ENCODE peak calls at places on chromosome 20, in seven cellular contexts. H, L, A, E, Z, W and T are unnamed samples.

GRCh38 chr20:38249536-38250310 is 10.8 kb downstream of the KIAA1755 start:
- DNase-seq in Z (no peak), H (no peak), E (no peak), L (no peak), A (no peak), W (no peak), T (no peak)

GRCh38 chr20:25129908-25130307 is 48.0 kb upstream of the VSX1 start:
- DNase-seq in L (no peak), A (no peak), E (no peak), W (no peak), Z (no peak), H (no peak), T (no peak)

GRCh38 chr20:21309678-21310467 is 6.7 kb downstream of the XRN2 start:
- DNase-seq in A (no peak), H (no peak), W (no peak), Z (no peak), E (no peak), L (no peak), T (no peak)

GRCh38 chr20:56249244-56249955 is 868 bp downstream of the MC3R start:
- DNase-seq in W (no peak), H (peak; percentile 46), L (no peak), A (peak; percentile 13), E (peak; percentile 9), Z (no peak), T (no peak)

GRCh38 chr20:2700913-2701620 is 8.5 kb downstream of the EBF4 start:
- DNase-seq in E (no peak), Z (no peak), H (no peak), A (no peak), W (peak; percentile 17), L (no peak), T (no peak)

GRCh38 chr20:50346372-50347347 is 156.0 kb downstream of the CEBPB start:
- DNase-seq in A (peak; percentile 88), H (peak; percentile 15), Z (peak; percentile 48), L (peak; percentile 94), W (peak; percentile 36), E (no peak), T (peak; percentile 93)

GRCh38 chr20:39049684-39050554 is 87.8 kb downstream of the DHX35 start:
- DNase-seq in E (peak; percentile 72), Z (peak; percentile 62), L (peak; percentile 87), H (peak; percentile 59), A (peak; percentile 47), W (peak; percentile 64), T (peak; percentile 61)

GRCh38 chr20:61744691-61745396 is 320.8 kb downstream of the TAF4 start:
- DNase-seq in W (no peak), L (peak; percentile 3), A (peak; percentile 61), Z (no peak), E (no peak), H (no peak), T (no peak)

GRCh38 chr20:63082308-63082938 is 75.7 kb upstream of the BHLHE23 start:
- DNase-seq in E (no peak), W (no peak), L (peak; percentile 64), Z (no peak), H (no peak), A (peak; percentile 16), T (no peak)

GRCh38 chr20:18138639-18139583 is 1.2 kb downstream of the KAT14 start:
- DNase-seq in H (no peak), L (peak; percentile 5), Z (peak; percentile 8), W (no peak), E (no peak), A (no peak), T (no peak)

GRCh38 chr20:15923030-15923776 is 650.0 kb downstream of the KIF16B start:
- DNase-seq in A (no peak), W (no peak), E (peak; percentile 64), H (no peak), Z (no peak), L (no peak), T (no peak)

GRCh38 chr20:31641391-31641790 is 3.7 kb downstream of the COX4I2 start:
- DNase-seq in L (no peak), E (no peak), W (no peak), Z (no peak), H (no peak), A (no peak), T (no peak)

GRCh38 chr20:16350465-16350864 is 222.8 kb downstream of the KIF16B start:
- DNase-seq in W (no peak), L (peak; percentile 42), H (no peak), E (no peak), Z (no peak), A (peak; percentile 92), T (peak; percentile 16)

GRCh38 chr20:57037689-57038088 is 228.8 kb downstream of the BMP7 start:
- DNase-seq in L (no peak), Z (no peak), E (no peak), H (no peak), A (no peak), W (no peak), T (no peak)

GRCh38 chr20:48047453-48047852 is 262.2 kb upstream of the SULF2 start:
- DNase-seq in Z (no peak), A (peak; percentile 51), W (no peak), H (no peak), L (no peak), E (no peak), T (no peak)

GRCh38 chr20:51494241-51495110 is 48.0 kb downstream of the NFATC2 start:
- DNase-seq in W (no peak), Z (no peak), A (no peak), L (no peak), E (no peak), H (no peak), T (no peak)

GRCh38 chr20:63490416-63490815 is 8.5 kb downstream of the EEF1A2 start:
- DNase-seq in Z (no peak), H (no peak), L (no peak), W (no peak), A (no peak), E (no peak), T (no peak)

GRCh38 chr20:44166008-44166407 is 21.0 kb downstream of the JPH2 start:
- DNase-seq in Z (no peak), A (peak; percentile 29), W (no peak), L (peak; percentile 33), H (no peak), E (no peak), T (no peak)

GRCh38 chr20:14616003-14616402 is 278.6 kb upstream of the FLRT3 start:
- DNase-seq in L (no peak), E (no peak), A (no peak), Z (no peak), H (no peak), W (no peak), T (no peak)

GRCh38 chr20:64149141-64149540 is 15.1 kb upstream of the MYT1 start:
- DNase-seq in W (no peak), A (no peak), E (no peak), Z (no peak), H (no peak), L (no peak), T (no peak)

GRCh38 chr20:25008388-25009217 is 16.1 kb upstream of the APMAP start:
- DNase-seq in H (no peak), E (no peak), W (no peak), Z (no peak), A (no peak), L (no peak), T (no peak)

GRCh38 chr20:371755-372542 is 8.6 kb upstream of the TRIB3 start:
- DNase-seq in A (peak; percentile 79), H (no peak), Z (no peak), E (no peak), L (peak; percentile 98), W (no peak), T (peak; percentile 92)

GRCh38 chr20:34820805-34821578 is 4.5 kb downstream of the NCOA6 start:
- DNase-seq in E (no peak), W (no peak), L (no peak), A (no peak), H (no peak), Z (no peak), T (no peak)

GRCh38 chr20:57396212-57396611 is 5.0 kb downstream of the RBM38 start:
- DNase-seq in E (no peak), W (no peak), H (no peak), A (no peak), L (no peak), Z (no peak), T (no peak)

GRCh38 chr20:3238616-3239025 is 369 bp downstream of the SLC4A11 start:
- DNase-seq in L (peak; percentile 84), H (no peak), W (no peak), Z (no peak), A (no peak), E (no peak), T (peak; percentile 39)

GRCh38 chr20:10490706-10491105 is 55.6 kb downstream of the SLX4IP start:
- DNase-seq in E (no peak), W (peak; percentile 17), A (peak; percentile 45), H (no peak), Z (no peak), L (no peak), T (peak; percentile 15)

GRCh38 chr20:11207749-11208502 is 534.1 kb upstream of the JAG1 start:
- DNase-seq in Z (no peak), L (peak; percentile 16), W (no peak), H (no peak), A (peak; percentile 24), E (no peak), T (peak; percentile 38)

GRCh38 chr20:51811040-51811351 is 8.7 kb upstream of the SALL4 start:
- DNase-seq in A (peak; percentile 56), H (no peak), W (no peak), E (no peak), Z (no peak), L (peak; percentile 87), T (peak; percentile 6)